ENCODE peak calls at places on chromosomes 5 and 9, in seven cellular contexts. S, L, W, Y, C, N and P are unnamed samples.
A peak's percentile ranks its signal among the peaks of the same experiment; 100 is the strongest.

GRCh38 chr5:66742083-66742895 is 146.1 kb downstream of the MAST4 start:
- DNase-seq in N (no peak), W (peak; percentile 63), Y (no peak), C (no peak), L (no peak), S (peak; percentile 3), P (peak; percentile 4)

GRCh38 chr5:150658699-150659265 is 2.3 kb upstream of the MYOZ3 start:
- DNase-seq in N (no peak), Y (no peak), W (peak; percentile 65), L (no peak), C (peak; percentile 41), S (no peak), P (no peak)

GRCh38 chr9:94638335-94639044 is 828 bp downstream of the FBP1 start:
- DNase-seq in L (no peak), C (no peak), Y (no peak), S (no peak), N (no peak), W (no peak), P (no peak)

GRCh38 chr9:111731916-111732315 is 62.8 kb downstream of the SHOC1 start:
- DNase-seq in L (no peak), N (peak; percentile 53), C (no peak), W (no peak), S (no peak), Y (peak; percentile 11), P (peak; percentile 48)

GRCh38 chr9:88891015-88891414 is 100.3 kb upstream of the S1PR3 start:
- DNase-seq in C (no peak), S (no peak), N (no peak), Y (no peak), W (no peak), L (no peak), P (no peak)

GRCh38 chr9:37899041-37899440 is 4.9 kb downstream of the SLC25A51 start:
- DNase-seq in W (no peak), C (no peak), Y (peak; percentile 74), L (no peak), N (no peak), S (no peak), P (peak; percentile 70)

GRCh38 chr9:68844196-68844595 is 139.2 kb downstream of the PIP5K1B start:
- DNase-seq in S (no peak), L (no peak), W (no peak), C (no peak), N (no peak), Y (no peak), P (no peak)

GRCh38 chr9:135962696-135963307 is 1.6 kb upstream of the UBAC1 start:
- DNase-seq in C (no peak), W (no peak), N (no peak), Y (no peak), S (no peak), L (no peak), P (no peak)

GRCh38 chr9:26949604-26950003 is 2.6 kb upstream of the PLAA start:
- DNase-seq in L (peak; percentile 53), Y (peak; percentile 24), N (no peak), W (no peak), C (no peak), S (no peak), P (no peak)

GRCh38 chr9:125932012-125932411 is 184.8 kb downstream of the PBX3 start:
- DNase-seq in Y (peak; percentile 99), N (peak; percentile 98), L (no peak), W (no peak), S (peak; percentile 97), C (no peak), P (peak; percentile 96)

GRCh38 chr9:15142903-15143534 is 164.0 kb downstream of the TTC39B start:
- DNase-seq in C (no peak), S (peak; percentile 47), L (peak; percentile 46), W (peak; percentile 61), N (peak; percentile 64), Y (peak; percentile 70), P (peak; percentile 86)

GRCh38 chr9:89631381-89631780 is 26.6 kb downstream of the GADD45G start:
- DNase-seq in W (no peak), Y (no peak), L (no peak), C (no peak), N (no peak), S (no peak), P (no peak)

GRCh38 chr5:149636861-149637246 is 55.6 kb downstream of the ARHGEF37 start:
- DNase-seq in W (peak; percentile 82), S (peak; percentile 66), N (peak; percentile 61), C (peak; percentile 84), L (no peak), Y (peak; percentile 62), P (peak; percentile 90)

GRCh38 chr9:37897665-37898064 is 6.3 kb downstream of the SLC25A51 start:
- DNase-seq in N (no peak), W (no peak), C (no peak), L (no peak), Y (peak; percentile 71), S (no peak), P (peak; percentile 37)

GRCh38 chr5:15499528-15500325 is at the start of gene FBXL7:
- DNase-seq in W (peak; percentile 93), N (peak; percentile 85), S (peak; percentile 71), C (peak; percentile 61), L (no peak), Y (peak; percentile 75), P (peak; percentile 85)

GRCh38 chr5:84273517-84273883 is 111.2 kb downstream of the EDIL3 start:
- DNase-seq in C (no peak), Y (no peak), L (no peak), W (no peak), N (no peak), S (no peak), P (no peak)

GRCh38 chr9:38333047-38333446 is 59.5 kb upstream of the ALDH1B1 start:
- DNase-seq in C (no peak), S (no peak), W (peak; percentile 20), N (no peak), Y (peak; percentile 11), L (no peak), P (no peak)

GRCh38 chr9:117153021-117153420 is 261.8 kb downstream of the ASTN2 start:
- DNase-seq in Y (peak; percentile 57), N (peak; percentile 1), W (no peak), C (no peak), L (no peak), S (no peak), P (peak; percentile 25)

GRCh38 chr9:130833324-130833990 is 1.6 kb upstream of the ABL1 start:
- DNase-seq in W (no peak), S (no peak), L (no peak), C (no peak), N (peak; percentile 78), Y (peak; percentile 78), P (peak; percentile 52)

GRCh38 chr9:23322392-23322791 is 503.6 kb downstream of the ELAVL2 start:
- DNase-seq in S (no peak), W (no peak), C (no peak), N (no peak), Y (peak; percentile 0), L (no peak), P (no peak)

GRCh38 chr5:4440536-4440935 is 699.6 kb upstream of the ADAMTS16 start:
- DNase-seq in S (no peak), L (no peak), N (no peak), C (no peak), W (no peak), Y (no peak), P (no peak)

GRCh38 chr5:177111720-177112394 is 21.7 kb upstream of the NSD1 start:
- DNase-seq in Y (peak; percentile 30), W (peak; percentile 98), N (no peak), C (peak; percentile 76), L (no peak), S (no peak), P (peak; percentile 52)

GRCh38 chr9:18542837-18543405 is 69.0 kb downstream of the ADAMTSL1 start:
- DNase-seq in S (no peak), L (no peak), Y (peak; percentile 51), C (no peak), W (no peak), N (peak; percentile 77), P (no peak)

GRCh38 chr9:90842984-90843383 is 41.4 kb downstream of the SYK start:
- DNase-seq in W (no peak), S (no peak), C (no peak), L (no peak), Y (no peak), N (no peak), P (no peak)

DNA sequence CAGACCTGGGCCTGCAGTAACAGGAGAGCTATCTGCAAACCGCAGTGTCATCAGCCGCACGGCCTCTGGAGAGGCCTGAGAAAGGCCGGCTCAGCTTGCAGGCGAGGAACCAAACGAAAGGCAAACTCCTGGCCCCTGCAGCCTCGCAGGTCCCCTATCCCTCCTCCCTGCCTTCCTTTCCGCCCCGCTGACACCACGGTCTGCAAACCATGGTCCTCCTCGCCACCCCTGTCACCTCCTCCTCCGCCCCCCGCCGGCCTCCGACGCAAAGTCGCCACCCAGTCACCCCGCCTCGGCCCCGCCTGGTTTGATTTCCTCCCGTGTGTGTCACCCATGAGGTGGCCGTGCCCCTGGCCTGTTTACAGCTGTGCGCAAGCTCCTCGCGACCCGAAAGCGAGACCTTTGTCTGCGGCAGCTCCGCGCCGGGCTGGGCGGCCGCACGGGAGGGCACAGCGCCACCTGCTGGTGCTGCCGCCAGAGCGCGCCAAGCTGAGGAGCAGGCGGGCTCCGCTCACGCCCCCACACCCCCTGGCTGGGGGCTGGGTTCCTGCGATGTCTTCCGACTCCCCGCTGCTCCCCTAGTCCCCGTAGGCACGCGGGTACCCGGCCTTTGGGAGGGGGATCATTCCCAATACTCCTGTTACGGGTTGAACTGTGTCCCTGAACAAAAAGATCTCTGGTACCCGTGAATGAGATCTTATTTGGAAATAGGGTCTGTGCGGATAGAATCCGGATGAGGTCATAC is 19.4 kb downstream of the GBGT1 start:
- DNase-seq in Y (peak; percentile 51), W (peak; percentile 92), N (peak; percentile 57), C (peak; percentile 95), L (peak; percentile 80), S (peak; percentile 27), P (peak; percentile 60)
- H3K4me3 ChIP-seq in Y (peak overlapping the region; percentile 31), W (no peak overlapping the region), N (peak overlapping the region; percentile 30), C (peak overlapping the region; percentile 49), L (peak overlapping the region; percentile 29), S (peak overlapping the region; percentile 48), P (peak overlapping the region; percentile 52)

GRCh38 chr9:122912964-122913673 is at the start of gene ZBTB6:
- DNase-seq in N (peak; percentile 90), L (peak; percentile 77), C (peak; percentile 77), Y (peak; percentile 81), S (peak; percentile 79), W (peak; percentile 90), P (peak; percentile 88)
- TF ChIP-seq CTCF in N (no peak), L (no peak), C (no peak), Y (no peak), S (no peak), W (no peak), P (peak; percentile 21)

GRCh38 chr9:83062653-83063527 is at the start of gene RASEF:
- DNase-seq in Y (no peak), W (peak; percentile 89), L (peak; percentile 84), S (no peak), C (peak; percentile 90), N (peak; percentile 42), P (peak; percentile 14)
- H3K4me3 ChIP-seq in Y (peak within 1 kb of the TSS; percentile 40), W (peak within 1 kb of the TSS; percentile 79), L (peak within 1 kb of the TSS; percentile 67), S (peak within 1 kb of the TSS; percentile 52), C (peak within 1 kb of the TSS; percentile 70), N (peak within 1 kb of the TSS; percentile 40), P (peak within 1 kb of the TSS; percentile 40)

DNA sequence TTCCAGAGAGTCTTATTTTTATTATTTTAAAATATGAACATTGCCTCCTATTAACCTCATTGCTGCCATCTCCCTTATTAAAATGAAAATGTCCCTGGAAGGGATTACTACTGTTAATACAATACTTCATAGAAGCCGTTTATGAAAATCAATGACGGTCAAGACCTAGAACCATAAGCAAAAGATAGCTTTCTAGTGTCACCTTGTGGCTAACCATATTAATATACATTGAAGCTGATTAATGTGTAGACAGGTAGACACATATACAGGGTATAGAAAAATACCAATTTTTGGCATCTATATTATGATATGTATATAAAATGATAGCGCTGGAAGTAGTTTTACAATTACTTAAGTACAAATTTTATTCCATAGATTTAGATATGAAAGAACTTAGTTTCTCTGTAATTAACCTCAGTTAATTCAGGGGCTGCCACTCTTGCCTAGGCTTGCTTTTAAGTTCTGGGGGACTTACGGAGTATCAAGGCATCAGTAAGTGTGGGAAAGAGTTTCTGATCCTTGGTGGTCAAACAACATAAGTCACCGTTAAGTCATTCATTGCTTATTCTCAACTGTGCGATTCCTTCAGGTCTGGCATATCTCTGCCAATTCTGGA is 2.5 kb upstream of the YTHDC2 start:
- DNase-seq in L (peak; percentile 50), W (no peak), S (no peak), C (no peak), Y (peak; percentile 69), N (peak; percentile 55), P (peak; percentile 80)
- TF ChIP-seq CTCF in L (peak; percentile 78), W (peak; percentile 57), S (peak; percentile 26), C (no peak), Y (peak; percentile 75), N (peak; percentile 37), P (peak; percentile 54)